ENCODE peak calls at places on chromosomes 12 and 14, in eight cellular contexts. N is cardiac fibroblast, M is pancreas, D is stomach, Y is mammary epithelial cell, P is body of pancreas, Z is LNCaP clone FGC, X is A549. S is an unnamed sample.

GRCh38 chr12:80509781-80510556 is 65.9 kb downstream of the PTPRQ start:
- DNase-seq in Z (peak), X (no peak), D (no peak), P (no peak), M (no peak), Y (peak), N (peak), S (peak)

GRCh38 chr14:104280902-104281767 is 142.7 kb downstream of the KIF26A start:
- DNase-seq in N (no peak), Z (no peak), Y (no peak), D (peak), X (no peak), P (peak), M (no peak), S (no peak)

GRCh38 chr12:116861331-116861730 is 19.9 kb downstream of the HRK start:
- DNase-seq in M (no peak), D (no peak), Z (no peak), X (no peak), N (peak), P (peak), Y (no peak), S (no peak)

GRCh38 chr12:34400986-34401658 is 378.8 kb downstream of the ALG10 start:
- DNase-seq in X (no peak), D (peak), M (peak), P (peak), N (no peak), Y (no peak), Z (no peak), S (no peak)

GRCh38 chr14:74508292-74508731 is 14.7 kb downstream of the ISCA2 start:
- DNase-seq in P (no peak), M (no peak), Y (no peak), Z (no peak), D (no peak), X (no peak), N (no peak), S (no peak)

GRCh38 chr12:94140556-94140955 is 7.8 kb upstream of the PLXNC1 start:
- DNase-seq in Z (no peak), M (no peak), Y (no peak), N (peak), X (no peak), P (no peak), D (peak), S (no peak)

GRCh38 chr12:118625050-118625675 is 248.8 kb downstream of the SUDS3 start:
- DNase-seq in N (no peak), P (no peak), Y (no peak), M (no peak), X (no peak), D (no peak), Z (no peak), S (no peak)

GRCh38 chr14:37579250-37579649 is 15.8 kb downstream of the FOXA1 start:
- DNase-seq in D (no peak), Y (no peak), P (no peak), N (no peak), Z (no peak), M (no peak), X (no peak), S (no peak)

GRCh38 chr12:131599214-131600159 is 111.4 kb upstream of the SFSWAP start:
- DNase-seq in M (no peak), D (no peak), N (no peak), P (no peak), Y (no peak), X (no peak), Z (no peak), S (no peak)

GRCh38 chr12:90257927-90258624 is 549.4 kb upstream of the ATP2B1 start:
- DNase-seq in Y (no peak), X (no peak), M (no peak), N (no peak), Z (no peak), D (no peak), P (no peak), S (no peak)

GRCh38 chr14:90453401-90453951 is 56.6 kb downstream of the CALM1 start:
- DNase-seq in Z (no peak), X (no peak), D (peak), N (peak), M (peak), P (peak), Y (no peak), S (peak)

GRCh38 chr12:53082637-53083036 is 3.4 kb upstream of the SPRYD3 start:
- DNase-seq in Y (no peak), N (no peak), M (no peak), X (no peak), P (no peak), Z (no peak), D (no peak), S (no peak)

GRCh38 chr12:114741940-114742339 is 58.0 kb upstream of the TBX3 start:
- DNase-seq in Y (no peak), P (no peak), M (no peak), X (no peak), N (no peak), D (no peak), Z (no peak), S (no peak)

GRCh38 chr12:67484788-67485480 is 163.6 kb upstream of the DYRK2 start:
- DNase-seq in P (no peak), Z (no peak), Y (no peak), M (no peak), X (no peak), D (no peak), N (no peak), S (no peak)

GRCh38 chr12:98422809-98423208 is 92.6 kb upstream of the TMPO start:
- DNase-seq in P (peak), X (no peak), M (no peak), N (no peak), D (no peak), Y (peak), Z (no peak), S (no peak)

GRCh38 chr14:68922201-68922613 is 56.9 kb downstream of the ACTN1 start:
- DNase-seq in Z (no peak), X (no peak), N (no peak), P (no peak), D (no peak), M (no peak), Y (no peak), S (no peak)

GRCh38 chr14:55139152-55139551 is 10.1 kb downstream of the LGALS3 start:
- DNase-seq in Z (no peak), Y (no peak), D (no peak), N (no peak), M (no peak), X (no peak), P (no peak), S (no peak)

GRCh38 chr12:118189761-118190181 is 53.8 kb downstream of the PEBP1 start:
- DNase-seq in Y (peak), Z (no peak), M (peak), D (no peak), P (peak), X (no peak), N (peak), S (no peak)

GRCh38 chr12:106274575-106275081 is 26.8 kb upstream of the CKAP4 start:
- DNase-seq in X (no peak), Z (no peak), M (no peak), P (peak), N (peak), Y (no peak), D (peak), S (no peak)

GRCh38 chr14:91225025-91225424 is 19.5 kb downstream of the GPR68 start:
- DNase-seq in D (no peak), N (no peak), Z (no peak), P (no peak), M (no peak), X (no peak), Y (peak), S (no peak)

GRCh38 chr14:102691763-102692162 is 85.5 kb upstream of the TRAF3 start:
- DNase-seq in P (no peak), N (no peak), Y (no peak), M (no peak), X (no peak), D (no peak), Z (peak), S (no peak)

GRCh38 chr14:85731198-85731597 is 201.3 kb downstream of the FLRT2 start:
- DNase-seq in D (no peak), P (peak), M (no peak), N (peak), Z (no peak), X (no peak), Y (peak), S (no peak)

GRCh38 chr12:125284945-125285344 is 219.7 kb downstream of the AACS start:
- DNase-seq in N (no peak), Z (no peak), M (no peak), X (no peak), P (no peak), D (no peak), Y (no peak), S (no peak)

GRCh38 chr12:58633479-58633878 is 286.8 kb downstream of the LRIG3 start:
- DNase-seq in Z (no peak), X (no peak), P (no peak), M (no peak), Y (peak), D (no peak), N (peak), S (no peak)
- H3K4me3 ChIP-seq in Z (no peak), X (no peak), P (no peak), M (no peak), Y (no peak), D (no peak), N (no peak), S (no peak)

GRCh38 chr12:51868821-51869489 is 18.9 kb upstream of the ANKRD33 start:
- DNase-seq in Y (no peak), N (no peak), Z (no peak), M (no peak), D (no peak), X (no peak), P (no peak), S (no peak)
- TF ChIP-seq CTCF in Y (no peak), N (no peak), Z (no peak), M (no peak), D (no peak), X (no peak), P (no peak), S (no peak)

GRCh38 chr12:112010415-112011344 is 2.3 kb downstream of the TMEM116 start:
- DNase-seq in N (no peak), P (no peak), Z (no peak), D (no peak), X (no peak), M (peak), Y (no peak), S (no peak)

GRCh38 chr12:112013601-112014402 is 576 bp downstream of the ERP29 start:
- DNase-seq in Z (peak), Y (peak), X (peak), D (peak), P (peak), M (peak), N (peak), S (peak)

GRCh38 chr12:112008918-112009317 is 4.0 kb downstream of the TMEM116 start:
- DNase-seq in Y (no peak), D (no peak), P (no peak), X (no peak), M (no peak), Z (no peak), N (no peak), S (no peak)

GRCh38 chr12:112012775-112013600 is at the start of the genes ERP29 and TMEM116:
- DNase-seq in M (peak), X (peak), Y (peak), Z (peak), P (peak), D (peak), N (peak), S (peak)

DNA sequence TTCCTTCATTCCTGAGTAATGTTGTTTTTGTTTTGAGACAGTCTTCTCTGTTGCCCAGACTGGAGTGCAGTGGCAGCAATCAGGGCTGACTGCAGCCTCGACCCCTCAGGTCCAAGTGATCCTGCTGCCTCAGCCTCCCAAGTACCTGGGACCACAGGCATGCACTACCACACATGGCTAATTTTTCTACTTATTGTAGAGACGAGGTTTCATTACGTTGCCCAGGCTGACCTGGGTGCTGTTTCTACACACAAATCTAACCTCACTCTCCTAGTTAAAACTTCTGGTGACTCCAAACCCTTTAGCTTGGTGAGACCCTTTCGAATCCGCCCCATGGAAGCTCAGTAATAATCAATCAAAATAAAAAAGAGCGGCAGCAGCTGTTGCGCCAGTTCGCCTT is 1.3 kb downstream of the TMEM116 start:
- DNase-seq in Y (no peak), X (no peak), M (no peak), D (no peak), Z (no peak), P (no peak), N (no peak), S (no peak)
- H3K4me3 ChIP-seq in Y (peak), X (peak), M (no peak), D (peak), Z (peak), P (no peak), N (no peak), S (no peak)

DNA sequence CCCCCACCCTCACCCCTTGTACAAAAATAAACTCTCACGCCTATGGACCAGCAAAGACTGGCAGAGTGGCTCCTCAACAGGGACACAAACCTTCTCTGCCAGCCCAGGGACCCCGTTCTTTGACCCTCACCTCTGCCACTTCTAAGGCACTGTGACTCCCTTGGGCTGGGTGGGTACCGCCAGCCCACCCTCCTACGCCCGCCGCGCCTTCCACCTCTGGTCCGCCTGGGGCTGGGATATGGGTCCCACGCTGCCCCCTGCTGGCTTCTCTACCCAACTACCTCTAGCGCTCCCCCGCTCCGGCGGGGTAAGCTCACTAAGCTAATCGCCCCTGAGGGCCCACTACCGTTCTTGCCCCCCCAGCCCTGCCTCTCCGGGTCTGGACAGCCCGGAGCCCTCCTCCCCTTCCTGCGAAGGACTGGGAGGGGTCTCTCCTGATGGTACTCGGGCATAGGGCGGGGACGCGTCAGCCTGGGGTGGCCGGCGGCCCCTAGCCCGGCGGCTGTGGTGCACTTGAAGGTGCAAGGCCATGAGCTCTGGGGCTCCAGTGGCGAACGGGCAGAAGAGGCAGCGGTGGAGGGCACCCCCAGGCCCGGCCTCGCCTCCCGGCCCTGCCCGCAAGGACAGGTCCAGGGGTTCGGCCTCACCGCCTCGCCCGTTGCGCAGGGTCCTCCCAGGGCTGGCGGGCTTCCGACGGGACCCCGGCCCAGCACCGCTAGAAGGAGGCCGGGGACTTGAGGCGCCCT is 8.1 kb downstream of the ZNF219 start:
- DNase-seq in Y (no peak), M (peak), Z (no peak), P (peak), N (peak), D (no peak), X (peak), S (no peak)
- TF ChIP-seq CTCF in Y (peak), M (no peak), Z (peak), P (peak), N (peak), D (peak), X (peak), S (peak)

DNA sequence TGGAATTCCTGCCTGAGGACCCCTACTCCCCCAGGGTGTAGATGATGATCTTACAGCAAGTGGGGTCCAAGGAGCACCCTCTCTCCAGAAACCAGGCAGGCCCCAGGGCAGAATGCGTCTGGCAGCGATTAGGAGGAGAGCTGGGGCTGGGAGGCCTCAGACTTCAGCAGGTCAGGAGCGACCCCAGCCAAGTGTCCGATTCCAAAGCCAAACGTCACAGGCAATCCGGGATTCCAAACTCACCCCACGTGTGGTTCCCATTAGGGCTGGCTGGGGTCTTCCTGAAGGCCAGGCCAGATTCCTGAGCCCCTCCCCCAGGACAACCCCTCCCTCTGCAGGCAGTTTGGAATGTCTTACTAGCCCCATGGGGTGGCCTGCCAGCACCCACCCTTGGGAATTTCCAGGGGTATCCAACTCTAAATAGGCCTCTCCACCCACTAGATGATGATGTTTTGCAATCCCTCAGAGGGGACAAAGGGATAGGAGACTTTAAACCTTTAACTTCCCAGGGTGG is 17.3 kb upstream of the FIGNL2 start:
- DNase-seq in D (no peak), M (no peak), X (no peak), Y (no peak), Z (no peak), N (no peak), P (no peak), S (no peak)
- H3K4me3 ChIP-seq in D (no peak), M (no peak), X (no peak), Y (no peak), Z (no peak), N (no peak), P (no peak), S (no peak)

GRCh38 chr14:66752109-66752508 is 244.2 kb downstream of the GPHN start:
- DNase-seq in Y (no peak), N (no peak), Z (no peak), D (no peak), X (no peak), M (no peak), P (no peak), S (no peak)

GRCh38 chr14:66745078-66745477 is 237.1 kb downstream of the GPHN start:
- DNase-seq in D (no peak), Z (no peak), N (no peak), X (no peak), Y (no peak), M (no peak), P (no peak), S (no peak)

GRCh38 chr14:66746316-66747006 is 238.5 kb downstream of the GPHN start:
- DNase-seq in X (peak), M (no peak), N (peak), D (no peak), P (peak), Y (peak), Z (peak), S (peak)
- TF ChIP-seq CTCF in X (peak), M (peak), N (peak), D (peak), P (peak), Y (peak), Z (peak), S (peak)

GRCh38 chr14:101077511-101078074 is 174.1 kb upstream of the RTL1 start:
- DNase-seq in Z (no peak), M (no peak), Y (no peak), D (peak), N (no peak), P (no peak), X (no peak), S (peak)
- H3K4me3 ChIP-seq in Z (no peak), M (peak), Y (no peak), D (peak), N (peak), P (no peak), X (no peak), S (peak)